ENCODE peak calls at places on chromosome 19, in seven cellular contexts. T is HCT116, Q is hepatocyte, Z is neural progenitor cell, F is fibroblast of lung, K is neuronal stem cell, E is GM23248. S is an unnamed sample.

GRCh38 chr19:15404780-15405211 is 14.0 kb downstream of the AKAP8L start:
- DNase-seq in Z (no peak), F (no peak), E (no peak), K (no peak), Q (no peak), T (no peak), S (no peak)

GRCh38 chr19:35468637-35469036 is 20.6 kb downstream of the FFAR2 start:
- DNase-seq in Q (peak; percentile 72), T (peak; percentile 22), E (peak; percentile 56), K (no peak), F (peak; percentile 34), Z (peak; percentile 59), S (peak; percentile 38)

GRCh38 chr19:33304760-33305647 is 2.7 kb upstream of the CEBPA start:
- DNase-seq in Z (no peak), K (no peak), Q (peak; percentile 58), T (no peak), F (no peak), E (no peak), S (no peak)

GRCh38 chr19:30559446-30559845 is 187.3 kb downstream of the ZNF536 start:
- DNase-seq in Z (no peak), K (no peak), T (no peak), E (no peak), F (no peak), Q (no peak), S (no peak)

GRCh38 chr19:57642396-57643046 is 9.6 kb downstream of the ZNF211 start:
- DNase-seq in K (no peak), E (no peak), Z (no peak), Q (no peak), T (no peak), F (no peak), S (no peak)

GRCh38 chr19:45152504-45153338 is 8.1 kb downstream of the NKPD1 start:
- DNase-seq in T (no peak), E (peak; percentile 65), K (no peak), Q (peak; percentile 45), Z (peak; percentile 85), F (peak; percentile 50), S (no peak)

GRCh38 chr19:44893704-44894103 is 2.6 kb downstream of the TOMM40 start:
- DNase-seq in K (no peak), T (no peak), Q (no peak), E (no peak), F (no peak), Z (no peak), S (no peak)

GRCh38 chr19:21321996-21322395 is 7.2 kb downstream of the ZNF708 start:
- DNase-seq in K (no peak), Z (no peak), Q (no peak), T (no peak), E (peak; percentile 68), F (no peak), S (no peak)

GRCh38 chr19:14432817-14433453 is at the start of gene PKN1:
- DNase-seq in T (no peak), Q (peak; percentile 84), E (peak; percentile 75), K (peak; percentile 67), Z (peak; percentile 91), F (peak; percentile 36), S (peak; percentile 66)

GRCh38 chr19:14375582-14376291 is 5.5 kb upstream of the ADGRE5 start:
- DNase-seq in K (no peak), F (no peak), Z (no peak), T (no peak), Q (no peak), E (peak; percentile 33), S (no peak)

GRCh38 chr19:35314031-35314430 is 15.0 kb upstream of the CD22 start:
- DNase-seq in Q (no peak), Z (no peak), T (no peak), K (no peak), E (no peak), F (no peak), S (no peak)

GRCh38 chr19:16363133-16363851 is 38.7 kb downstream of the KLF2 start:
- DNase-seq in E (no peak), T (no peak), Q (peak; percentile 64), Z (no peak), K (no peak), F (no peak), S (no peak)

GRCh38 chr19:17220207-17220758 is 5.1 kb downstream of the USE1 start:
- DNase-seq in K (no peak), Q (peak; percentile 83), Z (no peak), E (peak; percentile 92), F (peak; percentile 84), T (no peak), S (peak; percentile 77)

GRCh38 chr19:34317311-34317927 is 47.6 kb upstream of the GPI start:
- DNase-seq in Q (peak; percentile 27), Z (no peak), F (peak; percentile 15), E (peak; percentile 47), K (no peak), T (no peak), S (peak; percentile 65)

GRCh38 chr19:44587863-44588752 is 25.3 kb upstream of the IGSF23 start:
- DNase-seq in K (no peak), Z (no peak), T (peak; percentile 78), Q (peak; percentile 55), E (peak; percentile 90), F (peak; percentile 99), S (peak; percentile 64)

GRCh38 chr19:14089662-14090508 is 666 bp downstream of the SAMD1 start:
- DNase-seq in E (peak; percentile 83), Q (peak; percentile 79), K (peak; percentile 61), T (no peak), Z (peak; percentile 90), F (peak; percentile 64), S (peak; percentile 45)

GRCh38 chr19:918481-919156 is 1.5 kb downstream of the KISS1R start:
- DNase-seq in F (no peak), Z (peak; percentile 39), K (no peak), Q (no peak), T (no peak), E (no peak), S (no peak)

GRCh38 chr19:13086341-13086740 is 16.3 kb downstream of the LYL1 start:
- DNase-seq in T (no peak), E (no peak), Q (no peak), K (no peak), Z (no peak), F (no peak), S (no peak)

GRCh38 chr19:45693168-45693788 is 812 bp downstream of the QPCTL start:
- DNase-seq in Q (peak; percentile 89), K (no peak), Z (peak; percentile 88), F (peak; percentile 66), T (no peak), E (peak; percentile 86), S (peak; percentile 65)

GRCh38 chr19:17011485-17011884 is 15.1 kb downstream of the CPAMD8 start:
- DNase-seq in E (no peak), Q (no peak), F (no peak), T (no peak), Z (no peak), K (no peak), S (no peak)

GRCh38 chr19:52200044-52200443 is 10.2 kb downstream of the PPP2R1A start:
- DNase-seq in T (no peak), F (peak; percentile 46), E (peak; percentile 93), Z (no peak), Q (no peak), K (no peak), S (peak; percentile 32)

GRCh38 chr19:35925501-35925900 is 10.7 kb upstream of the LRFN3 start:
- DNase-seq in Z (no peak), K (no peak), F (no peak), Q (no peak), E (no peak), T (no peak), S (no peak)

GRCh38 chr19:43526884-43527859 is at the start of gene ETHE1:
- DNase-seq in Z (peak; percentile 92), Q (peak; percentile 87), T (no peak), K (peak; percentile 65), E (peak; percentile 78), F (peak; percentile 50), S (peak; percentile 81)

GRCh38 chr19:43532571-43532961 is 422 bp upstream of the ZNF575 start:
- DNase-seq in Q (no peak), Z (no peak), E (no peak), K (no peak), F (no peak), T (peak; percentile 65), S (peak; percentile 58)

GRCh38 chr19:43524922-43525835 is 1.8 kb downstream of the ETHE1 start:
- DNase-seq in T (peak; percentile 57), K (no peak), E (peak; percentile 70), Z (peak; percentile 38), Q (peak; percentile 75), F (peak; percentile 54), S (peak; percentile 72)

GRCh38 chr19:43525836-43526771 is 897 bp downstream of the ETHE1 start:
- DNase-seq in K (no peak), F (no peak), E (peak; percentile 64), Q (peak; percentile 44), T (no peak), Z (peak; percentile 45), S (peak; percentile 26)

GRCh38 chr19:43527860-43528622 is 1.0 kb upstream of the ETHE1 start:
- DNase-seq in Q (no peak), Z (no peak), E (peak; percentile 62), F (no peak), K (no peak), T (no peak), S (no peak)
- H3K4me2 ChIP-seq in Q (peak overlapping the region; percentile 82), Z (no peak overlapping the region), E (peak overlapping the region; percentile 94), F (peak overlapping the region; percentile 38), K (no peak overlapping the region), T (peak overlapping the region; percentile 43), S (peak overlapping the region; percentile 87)

DNA sequence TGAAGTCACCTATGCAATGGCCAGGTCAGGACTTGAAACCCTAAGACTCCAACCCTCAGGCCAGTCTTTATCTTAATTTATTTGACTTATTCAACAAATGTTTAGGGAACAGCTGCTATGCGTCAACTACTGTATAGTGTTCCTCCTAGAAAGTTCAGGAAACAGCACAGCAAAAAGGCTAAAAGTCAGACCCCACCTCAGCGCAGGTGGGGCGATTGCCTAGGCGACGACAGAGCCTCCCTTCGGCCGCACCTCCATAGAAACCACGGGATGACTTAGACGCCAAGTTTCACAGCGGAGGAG is 502 bp downstream of the VRK3 start:
- DNase-seq in K (no peak), E (no peak), Q (no peak), T (no peak), F (no peak), Z (no peak), S (no peak)
- H3K27ac ChIP-seq in K (no peak overlapping the region), E (peak overlapping the region; percentile 79), Q (peak overlapping the region; percentile 83), T (peak overlapping the region; percentile 69), F (peak overlapping the region; percentile 100), Z (no peak overlapping the region), S (peak overlapping the region; percentile 27)

DNA sequence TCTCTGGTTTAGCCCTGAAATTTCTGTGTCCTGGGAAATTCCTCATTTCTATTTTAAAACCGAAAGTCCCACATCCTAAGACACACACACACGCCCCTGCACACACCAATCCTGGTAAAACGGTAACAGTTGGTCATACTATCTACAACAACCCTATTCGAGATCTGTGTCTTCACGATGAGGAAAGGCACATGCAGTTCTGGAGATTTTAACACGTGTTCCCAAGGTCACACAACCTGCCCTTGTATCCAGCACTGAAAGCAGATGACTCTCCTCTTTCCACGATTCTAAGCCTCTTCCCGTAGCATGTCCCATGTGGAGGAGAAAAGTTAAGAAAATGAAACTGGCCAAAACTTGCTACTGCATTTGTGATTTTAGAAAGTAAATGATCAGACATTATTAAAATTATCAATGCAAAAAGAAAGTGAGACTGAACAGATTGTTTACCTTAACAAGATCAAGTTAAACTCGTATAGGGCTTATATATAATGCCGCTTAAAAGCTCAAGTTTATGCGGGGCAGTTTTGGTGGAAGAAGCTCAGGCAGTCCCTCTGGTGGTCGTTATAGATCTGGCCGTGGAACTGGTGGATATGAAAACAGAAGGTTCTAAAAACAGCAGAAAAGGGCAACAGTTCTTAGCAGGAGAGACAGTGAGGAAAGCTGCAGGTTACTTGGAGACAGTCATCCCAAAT is 32.7 kb downstream of the VSTM1 start:
- DNase-seq in E (peak; percentile 50), F (peak; percentile 30), K (no peak), Q (no peak), T (no peak), Z (no peak), S (no peak)
- H3K4me2 ChIP-seq in E (peak overlapping the region; percentile 67), F (peak overlapping the region; percentile 2), K (no peak overlapping the region), Q (no peak overlapping the region), T (no peak overlapping the region), Z (no peak overlapping the region), S (no peak overlapping the region)

GRCh38 chr19:47781590-47782318 is 3.3 kb downstream of the SELENOW start:
- DNase-seq in Z (no peak), K (no peak), Q (no peak), T (no peak), F (no peak), E (peak; percentile 30), S (no peak)
- H3K27ac ChIP-seq in Z (no peak overlapping the region), K (no peak overlapping the region), Q (no peak overlapping the region), T (no peak overlapping the region), F (no peak overlapping the region), E (no peak overlapping the region), S (no peak overlapping the region)